ENCODE peak calls at places on chromosome 10, in ten cellular contexts. V is naive thymus-derived CD4-positive, alpha-beta T cell; N is fibroblast of lung; J is spleen; X is lower leg skin; K is BJ; S is GM23248; I is upper lobe of right lung; L is heart right ventricle; W is choroid plexus epithelial cell. G is an unnamed sample.

GRCh38 chr10:129035052-129035805 is 431.8 kb upstream of the MGMT start:
- DNase-seq in V (peak; percentile 82), N (peak; percentile 26), J (peak; percentile 80), X (peak; percentile 92), K (no peak), S (peak; percentile 19), I (no peak), L (no peak), W (no peak), G (no peak)

GRCh38 chr10:133211959-133212852 is 17.8 kb upstream of the UTF1 start:
- DNase-seq in V (no peak), N (no peak), J (no peak), X (no peak), K (no peak), S (no peak), I (no peak), L (peak; percentile 8), W (no peak), G (no peak)

GRCh38 chr10:116272497-116273221 is at the start of gene GFRA1:
- DNase-seq in V (no peak), N (peak; percentile 18), J (no peak), X (peak; percentile 88), K (no peak), S (peak; percentile 56), I (no peak), L (peak; percentile 32), W (no peak), G (no peak)

GRCh38 chr10:109676703-109677102 is 246.6 kb downstream of the XPNPEP1 start:
- DNase-seq in V (no peak), N (no peak), J (no peak), X (no peak), K (no peak), S (no peak), I (no peak), L (no peak), W (no peak), G (no peak)

GRCh38 chr10:62632071-62632809 is 172.3 kb upstream of the ADO start:
- DNase-seq in V (peak; percentile 52), N (no peak), J (peak; percentile 85), X (no peak), K (no peak), S (no peak), I (peak; percentile 75), L (peak; percentile 32), W (no peak), G (peak; percentile 22)

GRCh38 chr10:124236818-124237217 is 143.4 kb upstream of the CHST15 start:
- DNase-seq in V (no peak), N (no peak), J (no peak), X (peak; percentile 36), K (no peak), S (no peak), I (no peak), L (peak; percentile 43), W (no peak), G (no peak)

GRCh38 chr10:112585052-112585451 is 138.0 kb downstream of the VTI1A start:
- DNase-seq in V (no peak), N (peak; percentile 53), J (no peak), X (no peak), K (no peak), S (peak; percentile 92), I (no peak), L (no peak), W (peak; percentile 26), G (no peak)

GRCh38 chr10:85111271-85111670 is 782.9 kb downstream of the CCSER2 start:
- DNase-seq in V (no peak), N (no peak), J (no peak), X (no peak), K (no peak), S (no peak), I (no peak), L (no peak), W (no peak), G (no peak)

GRCh38 chr10:3926675-3927525 is 141.9 kb upstream of the KLF6 start:
- DNase-seq in V (no peak), N (peak; percentile 49), J (no peak), X (peak; percentile 62), K (no peak), S (no peak), I (no peak), L (no peak), W (peak; percentile 69), G (no peak)

GRCh38 chr10:72223743-72224101 is 7.6 kb upstream of the ASCC1 start:
- DNase-seq in V (no peak), N (peak; percentile 44), J (no peak), X (no peak), K (no peak), S (no peak), I (no peak), L (no peak), W (peak; percentile 62), G (no peak)

GRCh38 chr10:78742730-78743615 is 325.8 kb upstream of the ZMIZ1 start:
- DNase-seq in V (peak; percentile 10), N (peak; percentile 32), J (no peak), X (no peak), K (no peak), S (no peak), I (no peak), L (no peak), W (no peak), G (peak; percentile 95)

GRCh38 chr10:13717936-13718772 is 131.4 kb downstream of the PRPF18 start:
- DNase-seq in V (peak; percentile 53), N (peak; percentile 94), J (peak; percentile 80), X (peak; percentile 94), K (no peak), S (peak; percentile 94), I (peak; percentile 85), L (peak; percentile 80), W (peak; percentile 94), G (peak; percentile 97)

GRCh38 chr10:49615213-49615612 is 1.4 kb downstream of the CHAT start:
- DNase-seq in V (no peak), N (no peak), J (peak; percentile 49), X (peak; percentile 53), K (no peak), S (no peak), I (peak; percentile 25), L (no peak), W (no peak), G (no peak)

DNA sequence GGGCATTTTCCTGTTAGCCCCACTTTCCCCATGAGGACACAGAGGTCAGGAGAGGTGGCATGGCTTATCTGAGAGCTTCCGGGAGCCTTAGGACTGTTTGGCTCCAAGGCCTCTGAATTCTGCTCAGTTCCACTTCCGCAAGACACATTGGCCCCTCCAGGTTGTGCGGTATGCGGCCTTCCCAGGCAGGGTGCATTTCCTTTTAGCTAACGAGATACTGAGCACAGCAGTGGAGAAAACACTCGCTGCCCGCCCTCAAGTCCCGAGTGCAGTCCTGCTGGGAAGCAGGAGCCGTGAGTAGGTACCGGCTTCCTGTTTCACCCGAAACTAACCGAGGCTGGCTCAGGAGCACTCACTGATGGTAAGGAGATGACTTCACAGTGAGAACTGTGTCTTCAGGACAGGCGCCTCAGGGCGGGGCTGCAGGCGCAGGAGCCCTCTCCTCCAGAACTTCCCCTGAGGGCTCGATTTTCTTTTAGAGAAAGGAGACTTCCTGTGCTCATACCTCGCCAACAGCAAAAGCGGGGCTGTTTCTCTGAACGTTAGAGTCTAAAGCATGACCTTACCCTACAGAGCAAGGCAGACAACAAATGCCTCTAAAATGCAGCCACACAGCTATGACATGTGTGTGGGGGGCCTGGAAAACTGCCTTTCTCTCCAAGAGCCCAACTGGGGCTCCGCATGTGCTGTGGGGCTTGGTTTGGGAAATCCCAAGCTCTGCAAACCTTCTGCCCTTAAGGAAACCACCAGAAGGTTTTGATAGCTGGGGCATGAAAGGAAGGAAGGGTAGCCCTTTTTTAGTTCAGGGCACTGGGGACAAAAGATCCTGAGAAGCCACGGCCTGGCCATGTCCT is 25.9 kb downstream of the RGS10 start:
- DNase-seq in V (peak; percentile 78), N (no peak), J (peak; percentile 87), X (no peak), K (no peak), S (no peak), I (peak; percentile 74), L (no peak), W (peak; percentile 75), G (peak; percentile 85)
- H3K4me3 ChIP-seq in V (peak overlapping the region; percentile 42), N (no peak overlapping the region), J (no peak overlapping the region), X (no peak overlapping the region), K (no peak overlapping the region), S (no peak overlapping the region), I (no peak overlapping the region), L (no peak overlapping the region), W (peak overlapping the region; percentile 1), G (peak overlapping the region; percentile 47)

DNA sequence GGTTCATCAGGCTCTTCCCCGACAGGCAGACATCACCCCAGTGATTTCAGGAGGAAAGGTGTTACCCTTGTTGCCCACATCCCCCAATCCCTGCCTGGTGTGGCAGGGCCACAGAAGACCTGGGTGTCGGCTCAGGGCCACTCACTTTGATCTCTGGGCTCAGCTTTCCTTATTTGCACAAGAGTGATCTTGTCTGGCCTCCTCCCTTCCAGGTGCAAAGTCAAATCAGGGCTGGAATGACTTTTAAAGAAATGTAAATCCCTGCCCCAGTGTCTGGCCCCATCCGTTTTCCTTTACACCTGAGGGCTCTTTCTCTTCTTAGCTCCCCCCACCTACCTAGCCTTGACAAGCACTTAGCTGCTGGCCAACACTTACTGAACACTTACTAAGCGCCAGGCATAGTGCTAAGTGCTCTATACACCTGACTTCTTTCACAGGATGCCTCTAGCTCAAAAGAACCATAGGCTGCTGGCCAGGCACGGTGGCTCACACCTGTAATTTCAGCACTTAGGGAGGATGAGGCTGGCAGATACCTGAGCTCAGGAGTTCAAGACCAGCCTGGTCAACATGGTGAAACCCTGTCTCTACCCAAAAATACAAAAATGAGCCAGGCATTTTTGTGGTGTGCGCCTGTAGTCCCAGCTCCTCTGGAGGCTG is 979 bp upstream of the NODAL start:
- DNase-seq in V (no peak), N (no peak), J (no peak), X (no peak), K (no peak), S (no peak), I (no peak), L (no peak), W (no peak), G (no peak)
- H3K4me3 ChIP-seq in V (no peak overlapping the region), N (no peak overlapping the region), J (no peak overlapping the region), X (no peak overlapping the region), K (no peak overlapping the region), S (no peak overlapping the region), I (no peak overlapping the region), L (no peak overlapping the region), W (no peak overlapping the region), G (no peak overlapping the region)

GRCh38 chr10:29620112-29620690 is 14.6 kb downstream of the SVIL start:
- DNase-seq in V (no peak), N (no peak), J (no peak), X (no peak), K (no peak), S (no peak), I (no peak), L (no peak), W (no peak), G (no peak)
- H3K4me3 ChIP-seq in V (no peak overlapping the region), N (no peak overlapping the region), J (no peak overlapping the region), X (no peak overlapping the region), K (no peak overlapping the region), S (no peak overlapping the region), I (no peak overlapping the region), L (no peak overlapping the region), W (no peak overlapping the region), G (no peak overlapping the region)

DNA sequence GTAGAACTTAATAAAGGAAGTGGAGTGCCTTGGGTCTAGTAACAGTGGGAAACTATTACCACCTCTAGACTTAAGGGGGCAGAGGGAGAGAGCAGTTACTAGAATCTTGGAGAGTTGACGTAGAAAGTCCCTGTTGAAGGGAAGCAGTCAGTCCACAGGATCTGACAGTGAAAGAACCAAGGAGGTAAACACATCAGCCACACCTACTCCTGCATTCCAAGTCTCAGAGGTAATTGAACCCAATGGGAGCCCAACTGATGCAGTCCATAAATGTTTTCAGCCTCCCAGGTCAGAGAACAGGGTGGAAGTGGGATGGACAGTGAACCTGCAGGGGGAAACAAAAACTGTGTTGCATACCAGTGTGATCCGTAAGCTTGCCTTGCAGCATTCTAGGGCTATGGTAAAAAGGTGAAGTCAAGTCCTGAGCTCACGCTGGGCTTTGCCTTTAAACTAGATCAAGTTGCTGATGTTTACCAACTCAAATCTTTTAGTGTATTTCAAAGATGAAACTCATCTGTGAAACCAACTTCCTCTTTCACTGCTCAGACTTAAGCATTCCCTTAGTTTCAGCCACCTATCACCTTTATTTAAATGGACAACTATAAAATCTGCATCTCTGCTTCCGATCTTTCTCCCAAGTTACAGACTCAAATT is 57.2 kb downstream of the SLC16A12 start:
- DNase-seq in V (no peak), N (no peak), J (no peak), X (no peak), K (no peak), S (no peak), I (no peak), L (no peak), W (peak; percentile 99), G (no peak)
- H3K4me3 ChIP-seq in V (no peak overlapping the region), N (no peak overlapping the region), J (no peak overlapping the region), X (no peak overlapping the region), K (no peak overlapping the region), S (no peak overlapping the region), I (no peak overlapping the region), L (no peak overlapping the region), W (no peak overlapping the region), G (no peak overlapping the region)

G was measured in Jurkat, Clone E6-1.